ENCODE peak calls at places on chromosomes 5 and 9, in four cellular contexts. One of them, this sample, is unnamed.

GRCh38 chr5:68554566-68555279 is 339.2 kb downstream of the PIK3R1 start:
- ATAC-seq in Right ventricle myocardium inferior: peak
- ATAC-seq in activated naive CD8-positive, alpha-beta T cell treated with anti-CD3 and anti-CD28 coated beads, Interleukin-2, amount 50 U/mL, for 24 hours: no peak
- ATAC-seq in gastrocnemius medialis: no peak
- ATAC-seq in this sample: no peak

GRCh38 chr5:53783624-53784228 is 223.3 kb downstream of the NDUFS4 start:
- ATAC-seq in Right ventricle myocardium inferior: no peak
- ATAC-seq in activated naive CD8-positive, alpha-beta T cell treated with anti-CD3 and anti-CD28 coated beads, Interleukin-2, amount 50 U/mL, for 24 hours: no peak
- ATAC-seq in gastrocnemius medialis: no peak
- ATAC-seq in this sample: no peak

GRCh38 chr5:132476853-132477729 is 13.5 kb downstream of the IRF1 start:
- ATAC-seq in Right ventricle myocardium inferior: no peak
- ATAC-seq in activated naive CD8-positive, alpha-beta T cell treated with anti-CD3 and anti-CD28 coated beads, Interleukin-2, amount 50 U/mL, for 24 hours: no peak
- ATAC-seq in gastrocnemius medialis: no peak
- ATAC-seq in this sample: no peak

GRCh38 chr9:8361364-8361763 is 561.8 kb upstream of the DMAC1 start:
- ATAC-seq in Right ventricle myocardium inferior: no peak
- ATAC-seq in activated naive CD8-positive, alpha-beta T cell treated with anti-CD3 and anti-CD28 coated beads, Interleukin-2, amount 50 U/mL, for 24 hours: no peak
- ATAC-seq in gastrocnemius medialis: no peak
- ATAC-seq in this sample: no peak

GRCh38 chr5:522899-523657 is 1.2 kb downstream of the SLC9A3 start:
- ATAC-seq in Right ventricle myocardium inferior: no peak
- ATAC-seq in activated naive CD8-positive, alpha-beta T cell treated with anti-CD3 and anti-CD28 coated beads, Interleukin-2, amount 50 U/mL, for 24 hours: no peak
- ATAC-seq in gastrocnemius medialis: no peak
- ATAC-seq in this sample: no peak

GRCh38 chr9:18788256-18788655 is 244.8 kb downstream of the SAXO1 start:
- ATAC-seq in Right ventricle myocardium inferior: no peak
- ATAC-seq in activated naive CD8-positive, alpha-beta T cell treated with anti-CD3 and anti-CD28 coated beads, Interleukin-2, amount 50 U/mL, for 24 hours: no peak
- ATAC-seq in gastrocnemius medialis: no peak
- ATAC-seq in this sample: no peak

GRCh38 chr9:105355810-105356209 is 92.0 kb upstream of the FSD1L start:
- ATAC-seq in Right ventricle myocardium inferior: no peak
- ATAC-seq in activated naive CD8-positive, alpha-beta T cell treated with anti-CD3 and anti-CD28 coated beads, Interleukin-2, amount 50 U/mL, for 24 hours: peak
- ATAC-seq in gastrocnemius medialis: no peak
- ATAC-seq in this sample: no peak

GRCh38 chr5:138536665-138537315 is 6.2 kb downstream of the ETF1 start:
- ATAC-seq in Right ventricle myocardium inferior: peak
- ATAC-seq in activated naive CD8-positive, alpha-beta T cell treated with anti-CD3 and anti-CD28 coated beads, Interleukin-2, amount 50 U/mL, for 24 hours: peak
- ATAC-seq in gastrocnemius medialis: no peak
- ATAC-seq in this sample: no peak

GRCh38 chr9:135512904-135513303 is 8.3 kb upstream of the LCN1 start:
- ATAC-seq in Right ventricle myocardium inferior: no peak
- ATAC-seq in activated naive CD8-positive, alpha-beta T cell treated with anti-CD3 and anti-CD28 coated beads, Interleukin-2, amount 50 U/mL, for 24 hours: no peak
- ATAC-seq in gastrocnemius medialis: no peak
- ATAC-seq in this sample: no peak

GRCh38 chr9:122307925-122308324 is 43.2 kb downstream of the MRRF start:
- ATAC-seq in Right ventricle myocardium inferior: peak
- ATAC-seq in activated naive CD8-positive, alpha-beta T cell treated with anti-CD3 and anti-CD28 coated beads, Interleukin-2, amount 50 U/mL, for 24 hours: no peak
- ATAC-seq in gastrocnemius medialis: no peak
- ATAC-seq in this sample: no peak

GRCh38 chr5:181241393-181241975 is 2.2 kb downstream of the RACK1 start:
- ATAC-seq in Right ventricle myocardium inferior: no peak
- ATAC-seq in activated naive CD8-positive, alpha-beta T cell treated with anti-CD3 and anti-CD28 coated beads, Interleukin-2, amount 50 U/mL, for 24 hours: peak
- ATAC-seq in gastrocnemius medialis: peak
- ATAC-seq in this sample: peak

GRCh38 chr5:72235725-72236124 is 84.3 kb downstream of the MRPS27 start:
- ATAC-seq in Right ventricle myocardium inferior: no peak
- ATAC-seq in activated naive CD8-positive, alpha-beta T cell treated with anti-CD3 and anti-CD28 coated beads, Interleukin-2, amount 50 U/mL, for 24 hours: no peak
- ATAC-seq in gastrocnemius medialis: no peak
- ATAC-seq in this sample: no peak

GRCh38 chr5:8188874-8189588 is 320.1 kb downstream of the MTRR start:
- ATAC-seq in Right ventricle myocardium inferior: no peak
- ATAC-seq in activated naive CD8-positive, alpha-beta T cell treated with anti-CD3 and anti-CD28 coated beads, Interleukin-2, amount 50 U/mL, for 24 hours: no peak
- ATAC-seq in gastrocnemius medialis: no peak
- ATAC-seq in this sample: no peak